ENCODE peak calls at places on chromosomes 13 and 19, in five cellular contexts. One of them, this sample, is unnamed.

GRCh38 chr13:51645154-51645650 is 60.9 kb downstream of the WDFY2 start:
- DNase-seq in stimulated activated CD8-positive, alpha-beta memory T cell treated with anti-CD3 and anti-CD28 coated beads, Interleukin-12 subunit alpha, Interleukin-12 subunit beta, amount 100 ng/mL, for 1 hour: no peak
- DNase-seq in choroid plexus epithelial cell: peak
- DNase-seq in HuH-7.5: no peak
- DNase-seq in stimulated activated CD4-positive, alpha-beta T cell treated with anti-CD3 and anti-CD28 coated beads, Interleukin-1b, Interleukin-23, amount 100 ng/mL, for 48 hours: no peak
- DNase-seq in this sample: no peak

GRCh38 chr13:95300625-95301134 is 571 bp downstream of the ABCC4 start:
- DNase-seq in stimulated activated CD8-positive, alpha-beta memory T cell treated with anti-CD3 and anti-CD28 coated beads, Interleukin-12 subunit alpha, Interleukin-12 subunit beta, amount 100 ng/mL, for 1 hour: peak
- DNase-seq in stimulated activated CD4-positive, alpha-beta T cell treated with anti-CD3 and anti-CD28 coated beads, Interleukin-1b, Interleukin-23, amount 100 ng/mL, for 48 hours: peak
- DNase-seq in choroid plexus epithelial cell: peak
- DNase-seq in HuH-7.5: peak
- DNase-seq in this sample: peak

GRCh38 chr13:112105884-112106283 is 38.9 kb downstream of the SOX1 start:
- DNase-seq in HuH-7.5: no peak
- DNase-seq in choroid plexus epithelial cell: no peak
- DNase-seq in stimulated activated CD4-positive, alpha-beta T cell treated with anti-CD3 and anti-CD28 coated beads, Interleukin-1b, Interleukin-23, amount 100 ng/mL, for 48 hours: no peak
- DNase-seq in stimulated activated CD8-positive, alpha-beta memory T cell treated with anti-CD3 and anti-CD28 coated beads, Interleukin-12 subunit alpha, Interleukin-12 subunit beta, amount 100 ng/mL, for 1 hour: no peak
- DNase-seq in this sample: no peak

GRCh38 chr13:97659602-97660001 is 225.6 kb downstream of the RAP2A start:
- DNase-seq in HuH-7.5: no peak
- DNase-seq in stimulated activated CD8-positive, alpha-beta memory T cell treated with anti-CD3 and anti-CD28 coated beads, Interleukin-12 subunit alpha, Interleukin-12 subunit beta, amount 100 ng/mL, for 1 hour: no peak
- DNase-seq in choroid plexus epithelial cell: peak
- DNase-seq in stimulated activated CD4-positive, alpha-beta T cell treated with anti-CD3 and anti-CD28 coated beads, Interleukin-1b, Interleukin-23, amount 100 ng/mL, for 48 hours: no peak
- DNase-seq in this sample: no peak

GRCh38 chr19:54297759-54298305 is 15.1 kb downstream of the LILRA5 start:
- DNase-seq in stimulated activated CD8-positive, alpha-beta memory T cell treated with anti-CD3 and anti-CD28 coated beads, Interleukin-12 subunit alpha, Interleukin-12 subunit beta, amount 100 ng/mL, for 1 hour: no peak
- DNase-seq in stimulated activated CD4-positive, alpha-beta T cell treated with anti-CD3 and anti-CD28 coated beads, Interleukin-1b, Interleukin-23, amount 100 ng/mL, for 48 hours: no peak
- DNase-seq in choroid plexus epithelial cell: peak
- DNase-seq in HuH-7.5: no peak
- DNase-seq in this sample: no peak

GRCh38 chr13:98300956-98301641 is 124.0 kb upstream of the RNF113B start:
- DNase-seq in choroid plexus epithelial cell: peak
- DNase-seq in stimulated activated CD4-positive, alpha-beta T cell treated with anti-CD3 and anti-CD28 coated beads, Interleukin-1b, Interleukin-23, amount 100 ng/mL, for 48 hours: no peak
- DNase-seq in stimulated activated CD8-positive, alpha-beta memory T cell treated with anti-CD3 and anti-CD28 coated beads, Interleukin-12 subunit alpha, Interleukin-12 subunit beta, amount 100 ng/mL, for 1 hour: no peak
- DNase-seq in HuH-7.5: no peak
- DNase-seq in this sample: peak

GRCh38 chr19:15730538-15730937 is 2.7 kb downstream of the OR10H2 start:
- DNase-seq in stimulated activated CD8-positive, alpha-beta memory T cell treated with anti-CD3 and anti-CD28 coated beads, Interleukin-12 subunit alpha, Interleukin-12 subunit beta, amount 100 ng/mL, for 1 hour: no peak
- DNase-seq in stimulated activated CD4-positive, alpha-beta T cell treated with anti-CD3 and anti-CD28 coated beads, Interleukin-1b, Interleukin-23, amount 100 ng/mL, for 48 hours: no peak
- DNase-seq in choroid plexus epithelial cell: no peak
- DNase-seq in HuH-7.5: no peak
- DNase-seq in this sample: no peak

GRCh38 chr19:1259873-1260748 is 9.0 kb upstream of the CIRBP start:
- DNase-seq in stimulated activated CD8-positive, alpha-beta memory T cell treated with anti-CD3 and anti-CD28 coated beads, Interleukin-12 subunit alpha, Interleukin-12 subunit beta, amount 100 ng/mL, for 1 hour: no peak
- DNase-seq in stimulated activated CD4-positive, alpha-beta T cell treated with anti-CD3 and anti-CD28 coated beads, Interleukin-1b, Interleukin-23, amount 100 ng/mL, for 48 hours: no peak
- DNase-seq in choroid plexus epithelial cell: no peak
- DNase-seq in HuH-7.5: no peak
- DNase-seq in this sample: no peak

GRCh38 chr13:94249512-94249911 is 230.0 kb downstream of the DCT start:
- DNase-seq in choroid plexus epithelial cell: peak
- DNase-seq in stimulated activated CD4-positive, alpha-beta T cell treated with anti-CD3 and anti-CD28 coated beads, Interleukin-1b, Interleukin-23, amount 100 ng/mL, for 48 hours: no peak
- DNase-seq in stimulated activated CD8-positive, alpha-beta memory T cell treated with anti-CD3 and anti-CD28 coated beads, Interleukin-12 subunit alpha, Interleukin-12 subunit beta, amount 100 ng/mL, for 1 hour: no peak
- DNase-seq in HuH-7.5: no peak
- DNase-seq in this sample: no peak

GRCh38 chr19:49637865-49638350 is 2.0 kb downstream of the RRAS start:
- DNase-seq in choroid plexus epithelial cell: peak
- DNase-seq in stimulated activated CD4-positive, alpha-beta T cell treated with anti-CD3 and anti-CD28 coated beads, Interleukin-1b, Interleukin-23, amount 100 ng/mL, for 48 hours: no peak
- DNase-seq in HuH-7.5: no peak
- DNase-seq in stimulated activated CD8-positive, alpha-beta memory T cell treated with anti-CD3 and anti-CD28 coated beads, Interleukin-12 subunit alpha, Interleukin-12 subunit beta, amount 100 ng/mL, for 1 hour: no peak
- DNase-seq in this sample: peak

GRCh38 chr13:66634384-66634783 is 595.8 kb downstream of the PCDH9 start:
- DNase-seq in stimulated activated CD8-positive, alpha-beta memory T cell treated with anti-CD3 and anti-CD28 coated beads, Interleukin-12 subunit alpha, Interleukin-12 subunit beta, amount 100 ng/mL, for 1 hour: no peak
- DNase-seq in stimulated activated CD4-positive, alpha-beta T cell treated with anti-CD3 and anti-CD28 coated beads, Interleukin-1b, Interleukin-23, amount 100 ng/mL, for 48 hours: no peak
- DNase-seq in HuH-7.5: no peak
- DNase-seq in choroid plexus epithelial cell: peak
- DNase-seq in this sample: no peak

GRCh38 chr13:65990684-65991083 is 1239.5 kb downstream of the PCDH9 start:
- DNase-seq in stimulated activated CD4-positive, alpha-beta T cell treated with anti-CD3 and anti-CD28 coated beads, Interleukin-1b, Interleukin-23, amount 100 ng/mL, for 48 hours: no peak
- DNase-seq in HuH-7.5: no peak
- DNase-seq in choroid plexus epithelial cell: no peak
- DNase-seq in stimulated activated CD8-positive, alpha-beta memory T cell treated with anti-CD3 and anti-CD28 coated beads, Interleukin-12 subunit alpha, Interleukin-12 subunit beta, amount 100 ng/mL, for 1 hour: no peak
- DNase-seq in this sample: no peak

GRCh38 chr13:78736142-78736541 is 77.2 kb upstream of the OBI1 start:
- DNase-seq in HuH-7.5: no peak
- DNase-seq in stimulated activated CD8-positive, alpha-beta memory T cell treated with anti-CD3 and anti-CD28 coated beads, Interleukin-12 subunit alpha, Interleukin-12 subunit beta, amount 100 ng/mL, for 1 hour: no peak
- DNase-seq in stimulated activated CD4-positive, alpha-beta T cell treated with anti-CD3 and anti-CD28 coated beads, Interleukin-1b, Interleukin-23, amount 100 ng/mL, for 48 hours: no peak
- DNase-seq in choroid plexus epithelial cell: no peak
- DNase-seq in this sample: no peak

GRCh38 chr19:13072206-13072898 is 30.3 kb downstream of the LYL1 start:
- DNase-seq in choroid plexus epithelial cell: no peak
- DNase-seq in HuH-7.5: no peak
- DNase-seq in stimulated activated CD8-positive, alpha-beta memory T cell treated with anti-CD3 and anti-CD28 coated beads, Interleukin-12 subunit alpha, Interleukin-12 subunit beta, amount 100 ng/mL, for 1 hour: no peak
- DNase-seq in stimulated activated CD4-positive, alpha-beta T cell treated with anti-CD3 and anti-CD28 coated beads, Interleukin-1b, Interleukin-23, amount 100 ng/mL, for 48 hours: no peak
- DNase-seq in this sample: no peak

GRCh38 chr13:99721606-99722384 is 220.5 kb downstream of the TM9SF2 start:
- DNase-seq in choroid plexus epithelial cell: peak
- DNase-seq in stimulated activated CD8-positive, alpha-beta memory T cell treated with anti-CD3 and anti-CD28 coated beads, Interleukin-12 subunit alpha, Interleukin-12 subunit beta, amount 100 ng/mL, for 1 hour: no peak
- DNase-seq in HuH-7.5: no peak
- DNase-seq in stimulated activated CD4-positive, alpha-beta T cell treated with anti-CD3 and anti-CD28 coated beads, Interleukin-1b, Interleukin-23, amount 100 ng/mL, for 48 hours: no peak
- DNase-seq in this sample: no peak

This sample was measured in mucosa of gallbladder.